ENCODE peak calls at places on chromosomes 7 and 10, in five cellular contexts. V, U, Q, G and O are unnamed samples.

GRCh38 chr10:944034-944831 is 12.7 kb upstream of the LARP4B start:
- DNase-seq in V (no peak), U (peak), Q (no peak), G (peak), O (peak)

GRCh38 chr10:122062831-122063674 is 74.1 kb downstream of the TACC2 start:
- DNase-seq in V (peak), U (peak), Q (peak), G (peak), O (peak)

GRCh38 chr7:139680676-139681462 is 96.9 kb downstream of the HIPK2 start:
- DNase-seq in V (no peak), U (no peak), Q (peak), G (peak), O (no peak)

GRCh38 chr7:155204744-155205367 is 92.8 kb upstream of the INSIG1 start:
- DNase-seq in V (no peak), U (no peak), Q (no peak), G (no peak), O (no peak)

GRCh38 chr10:95237376-95238170 is 43.5 kb downstream of the ACSM6 start:
- DNase-seq in V (no peak), U (no peak), Q (no peak), G (no peak), O (no peak)

GRCh38 chr10:96082748-96083147 is 39.4 kb downstream of the CCNJ start:
- DNase-seq in V (no peak), U (no peak), Q (no peak), G (no peak), O (no peak)

GRCh38 chr7:157955383-157955999 is 618.7 kb downstream of the DNAJB6 start:
- DNase-seq in V (no peak), U (no peak), Q (no peak), G (no peak), O (no peak)

GRCh38 chr7:57203161-57203791 is 71.0 kb upstream of the ZNF479 start:
- DNase-seq in V (no peak), U (no peak), Q (no peak), G (peak), O (no peak)

GRCh38 chr7:13457790-13458189 is 531.7 kb downstream of the ETV1 start:
- DNase-seq in V (no peak), U (no peak), Q (no peak), G (no peak), O (no peak)

GRCh38 chr10:34537629-34538231 is 277.4 kb downstream of the PARD3 start:
- DNase-seq in V (no peak), U (no peak), Q (no peak), G (no peak), O (no peak)

GRCh38 chr10:104117839-104118323 is 4.1 kb upstream of the SFR1 start:
- DNase-seq in V (no peak), U (no peak), Q (peak), G (no peak), O (no peak)

GRCh38 chr7:155362380-155363145 is 64.9 kb downstream of the INSIG1 start:
- DNase-seq in V (no peak), U (no peak), Q (no peak), G (no peak), O (peak)

GRCh38 chr7:36906448-36906847 is 182.2 kb upstream of the AOAH start:
- DNase-seq in V (no peak), U (no peak), Q (no peak), G (no peak), O (no peak)

GRCh38 chr7:136654406-136654805 is 214.0 kb upstream of the CHRM2 start:
- DNase-seq in V (no peak), U (no peak), Q (no peak), G (no peak), O (no peak)

GRCh38 chr10:34476607-34477006 is 338.5 kb downstream of the PARD3 start:
- DNase-seq in V (no peak), U (no peak), Q (no peak), G (no peak), O (no peak)

GRCh38 chr7:151229249-151229648 is 2.2 kb upstream of the ABCF2 start:
- DNase-seq in V (no peak), U (no peak), Q (no peak), G (no peak), O (no peak)

GRCh38 chr7:151225948-151226510 is 976 bp downstream of the ABCF2 start:
- DNase-seq in V (no peak), U (no peak), Q (no peak), G (no peak), O (no peak)

GRCh38 chr7:151228024-151228866 is 1.2 kb upstream of the ABCF2 start:
- DNase-seq in V (no peak), U (no peak), Q (no peak), G (no peak), O (no peak)

GRCh38 chr7:151226560-151226874 is 488 bp downstream of the ABCF2 start:
- DNase-seq in V (no peak), U (no peak), Q (no peak), G (no peak), O (no peak)

GRCh38 chr7:151226875-151227782 is at the start of gene ABCF2:
- DNase-seq in V (peak), U (peak), Q (peak), G (peak), O (peak)
- TF ChIP-seq POLR2A in V (peak), U (peak), Q (peak), G (no peak), O (peak)

GRCh38 chr7:123533929-123534382 is 439 bp downstream of the IQUB start:
- DNase-seq in V (no peak), U (no peak), Q (no peak), G (no peak), O (no peak)
- H3K4me3 ChIP-seq in V (peak), U (peak), Q (peak), G (peak), O (peak)

DNA sequence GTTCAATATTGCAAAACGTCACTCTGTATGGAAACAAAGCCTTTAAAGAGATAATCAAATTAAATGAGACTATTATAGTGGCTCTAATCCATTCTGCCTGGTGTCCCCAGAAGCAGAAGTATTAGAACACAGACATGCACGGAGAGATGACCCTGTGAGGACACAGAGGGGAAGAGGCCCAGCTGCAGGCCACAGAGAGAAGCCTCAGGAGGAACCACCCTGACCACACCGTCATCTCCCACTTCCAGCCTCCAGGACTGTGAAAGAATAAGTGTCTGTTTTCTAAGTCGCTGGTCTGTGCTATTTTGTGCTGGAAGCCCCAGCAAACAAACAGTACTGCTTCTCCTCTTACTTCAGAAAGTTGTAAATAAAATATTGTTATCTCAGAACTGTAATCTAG is 283.5 kb upstream of the ADARB2 start:
- DNase-seq in V (no peak), U (no peak), Q (no peak), G (no peak), O (no peak)
- TF ChIP-seq CTCF in V (no peak), U (no peak), Q (no peak), G (no peak), O (no peak)

GRCh38 chr10:47257396-47258120 is 42.4 kb upstream of the GDF10 start:
- DNase-seq in V (no peak), U (no peak), Q (no peak), G (no peak), O (peak)

GRCh38 chr10:47255033-47255813 is 44.8 kb upstream of the GDF10 start:
- DNase-seq in V (no peak), U (no peak), Q (no peak), G (no peak), O (no peak)

GRCh38 chr10:47255866-47256265 is 44.1 kb upstream of the GDF10 start:
- DNase-seq in V (no peak), U (no peak), Q (no peak), G (no peak), O (no peak)

GRCh38 chr10:47258921-47259320 is 41.1 kb upstream of the GDF10 start:
- DNase-seq in V (no peak), U (no peak), Q (no peak), G (no peak), O (no peak)

DNA sequence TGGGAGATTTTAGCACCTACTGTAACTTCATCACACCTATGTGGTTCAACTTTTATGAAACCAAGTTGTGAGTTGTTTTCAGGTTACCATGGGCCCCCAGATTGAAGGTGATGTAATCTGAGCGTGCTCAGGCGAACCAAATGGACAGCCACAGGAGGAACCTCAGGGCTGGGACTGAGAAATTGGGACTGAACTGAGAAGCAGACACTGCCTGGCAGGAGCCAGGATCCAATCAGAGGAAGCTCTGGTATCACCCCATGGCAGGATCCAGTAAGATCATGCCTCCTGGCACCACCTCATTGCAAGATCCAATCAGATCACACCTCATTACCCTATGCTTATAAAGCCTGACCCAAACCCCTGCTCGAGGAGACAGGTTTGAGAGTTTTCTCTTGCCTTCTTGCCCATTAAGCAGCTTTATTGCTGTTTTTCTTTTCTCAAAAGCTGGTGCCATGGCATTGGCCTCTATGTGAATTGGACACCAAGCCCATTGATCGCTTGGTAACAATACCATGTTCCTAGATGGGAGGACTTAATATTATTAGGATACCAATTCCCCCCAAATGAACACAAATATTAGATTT is 43.2 kb upstream of the GDF10 start:
- DNase-seq in V (no peak), U (no peak), Q (no peak), G (no peak), O (peak)
- TF ChIP-seq POLR2A in V (no peak), U (no peak), Q (no peak), G (no peak), O (no peak)

GRCh38 chr10:120386896-120387295 is 70.1 kb upstream of the PLPP4 start:
- DNase-seq in V (no peak), U (no peak), Q (no peak), G (no peak), O (no peak)
- H3K4me3 ChIP-seq in V (no peak), U (no peak), Q (no peak), G (no peak), O (no peak)

GRCh38 chr10:111967547-111967946 is 216.0 kb downstream of the GPAM start:
- DNase-seq in V (no peak), U (no peak), Q (no peak), G (no peak), O (no peak)
- TF ChIP-seq CTCF in V (no peak), U (no peak), Q (no peak), G (no peak), O (no peak)

DNA sequence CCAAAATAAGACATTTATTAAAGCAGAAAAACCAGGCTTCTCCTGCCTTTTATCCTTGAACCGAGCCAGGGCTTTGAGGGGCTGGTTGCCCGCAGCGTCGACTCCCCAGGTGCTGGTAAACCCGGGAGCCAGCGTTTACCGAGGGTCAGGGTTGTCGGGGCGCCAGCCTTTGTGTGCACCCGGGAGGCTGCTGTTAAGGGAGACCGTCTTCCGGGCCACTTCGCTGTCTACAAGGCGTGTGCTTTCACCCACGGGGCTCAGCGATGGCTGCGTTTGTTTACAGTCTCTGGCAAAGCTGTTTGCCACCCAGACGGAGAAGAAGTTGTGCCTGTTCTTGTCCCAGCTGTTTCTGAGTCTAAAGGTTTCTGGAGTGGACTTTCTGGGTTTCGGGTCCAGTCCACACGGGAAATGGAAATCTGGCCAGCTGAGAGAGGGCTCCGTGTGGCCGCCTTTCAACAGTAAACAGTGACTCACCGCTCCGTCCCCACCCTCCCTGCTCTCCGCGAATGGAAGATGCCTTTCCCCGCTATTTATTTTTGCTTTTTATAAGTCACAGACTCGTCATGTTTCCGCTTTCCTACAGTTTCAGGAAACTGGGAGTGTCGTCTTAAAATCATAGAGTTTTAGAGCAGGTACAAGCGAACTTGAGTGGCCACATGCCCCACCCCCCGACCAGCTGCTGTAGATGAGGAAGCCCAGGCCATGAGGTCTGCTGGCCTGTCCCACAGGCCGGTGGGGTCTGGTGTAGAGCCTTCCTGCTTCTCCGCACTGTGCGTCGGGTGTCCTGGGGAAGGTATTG is 2.2 kb downstream of the MAFK start:
- DNase-seq in V (peak), U (peak), Q (peak), G (peak), O (peak)
- TF ChIP-seq POLR2A in V (peak), U (peak), Q (peak), G (peak), O (peak)